ENCODE peak calls at places on chromosomes 13 and 19, in nine cellular contexts. Z is testis, X is uterus, F is thyroid gland, C is right lobe of liver, P is body of pancreas, N is A549, L is tibial nerve, U is K562. M is an unnamed sample.

GRCh38 chr13:110372676-110373075 is 65.6 kb downstream of the COL4A2 start:
- DNase-seq in Z (no peak), X (no peak), F (no peak), C (no peak), P (no peak), N (no peak), L (no peak), U (no peak), M (no peak)

GRCh38 chr19:343941-344624 is 513 bp downstream of the MIER2 start:
- DNase-seq in Z (no peak), X (peak), F (no peak), C (no peak), P (no peak), N (peak), L (no peak), U (peak), M (peak)

GRCh38 chr13:80100636-80101035 is 240.3 kb downstream of the SPRY2 start:
- DNase-seq in Z (no peak), X (no peak), F (no peak), C (no peak), P (no peak), N (no peak), L (no peak), U (no peak), M (no peak)

GRCh38 chr19:30064021-30064699 is 122.1 kb downstream of the URI1 start:
- DNase-seq in Z (peak), X (no peak), F (no peak), C (no peak), P (no peak), N (no peak), L (no peak), U (no peak), M (no peak)

GRCh38 chr13:114067381-114067885 is 65.0 kb downstream of the RASA3 start:
- DNase-seq in Z (no peak), X (no peak), F (no peak), C (no peak), P (no peak), N (no peak), L (no peak), U (no peak), M (no peak)

GRCh38 chr13:32039488-32040013 is 8.0 kb downstream of the FRY start:
- DNase-seq in Z (no peak), X (no peak), F (no peak), C (no peak), P (no peak), N (no peak), L (no peak), U (no peak), M (no peak)

GRCh38 chr19:55113570-55114039 is 3.8 kb downstream of the PPP1R12C start:
- DNase-seq in Z (peak), X (peak), F (peak), C (no peak), P (peak), N (peak), L (peak), U (peak), M (peak)

GRCh38 chr13:72004975-72005374 is 138.0 kb upstream of the DACH1 start:
- DNase-seq in Z (no peak), X (no peak), F (no peak), C (no peak), P (no peak), N (no peak), L (peak), U (no peak), M (no peak)

GRCh38 chr13:74450976-74451375 is 316.8 kb upstream of the KLF12 start:
- DNase-seq in Z (no peak), X (no peak), F (no peak), C (no peak), P (no peak), N (no peak), L (no peak), U (no peak), M (no peak)

GRCh38 chr19:30428856-30429255 is 56.7 kb downstream of the ZNF536 start:
- DNase-seq in Z (no peak), X (no peak), F (no peak), C (no peak), P (no peak), N (no peak), L (no peak), U (no peak), M (no peak)

GRCh38 chr13:101487046-101487830 is 34.8 kb downstream of the ITGBL1 start:
- DNase-seq in Z (no peak), X (no peak), F (no peak), C (no peak), P (no peak), N (no peak), L (no peak), U (no peak), M (no peak)

GRCh38 chr13:20165417-20166257 is 4.8 kb upstream of the GJA3 start:
- DNase-seq in Z (no peak), X (no peak), F (no peak), C (no peak), P (no peak), N (no peak), L (no peak), U (no peak), M (no peak)

GRCh38 chr13:47211106-47211505 is 314.3 kb upstream of the HTR2A start:
- DNase-seq in Z (no peak), X (no peak), F (no peak), C (no peak), P (no peak), N (no peak), L (no peak), U (no peak), M (peak)

GRCh38 chr13:32314968-32315254 is 252 bp downstream of the ZAR1L start:
- DNase-seq in Z (peak), X (no peak), F (peak), C (no peak), P (peak), N (no peak), L (peak), U (peak), M (no peak)

GRCh38 chr13:32362574-32362973 is 47.3 kb downstream of the BRCA2 start:
- DNase-seq in Z (no peak), X (no peak), F (no peak), C (no peak), P (no peak), N (no peak), L (no peak), U (no peak), M (no peak)

GRCh38 chr13:40547545-40548322 is 118.7 kb downstream of the FOXO1 start:
- DNase-seq in Z (no peak), X (no peak), F (no peak), C (no peak), P (no peak), N (no peak), L (no peak), U (no peak), M (no peak)

GRCh38 chr13:27172495-27172842 is 858 bp upstream of the USP12 start:
- DNase-seq in Z (peak), X (no peak), F (no peak), C (no peak), P (peak), N (no peak), L (peak), U (peak), M (no peak)

GRCh38 chr19:17488593-17489391 is 18.5 kb downstream of the SLC27A1 start:
- DNase-seq in Z (peak), X (peak), F (peak), C (peak), P (peak), N (no peak), L (no peak), U (peak), M (no peak)

GRCh38 chr13:53075356-53076041 is 46.9 kb downstream of the OLFM4 start:
- DNase-seq in Z (no peak), X (no peak), F (no peak), C (no peak), P (no peak), N (no peak), L (no peak), U (no peak), M (no peak)

GRCh38 chr19:19021115-19021514 is 12.2 kb downstream of the SUGP2 start:
- DNase-seq in Z (no peak), X (no peak), F (no peak), C (no peak), P (no peak), N (no peak), L (no peak), U (no peak), M (peak)

GRCh38 chr13:31797154-31797775 is 57.9 kb downstream of the RXFP2 start:
- DNase-seq in Z (no peak), X (no peak), F (no peak), C (no peak), P (no peak), N (peak), L (peak), U (peak), M (peak)

GRCh38 chr19:33231511-33231910 is 5.9 kb upstream of the SLC7A10 start:
- DNase-seq in Z (no peak), X (no peak), F (no peak), C (no peak), P (no peak), N (no peak), L (no peak), U (no peak), M (no peak)

GRCh38 chr19:12112238-12112637 is 27.9 kb downstream of the ZNF20 start:
- DNase-seq in Z (no peak), X (no peak), F (no peak), C (no peak), P (no peak), N (no peak), L (no peak), U (no peak), M (no peak)

GRCh38 chr19:3528539-3529211 is 10.3 kb upstream of the TEKTIP1 start:
- DNase-seq in Z (no peak), X (no peak), F (no peak), C (no peak), P (no peak), N (no peak), L (no peak), U (no peak), M (no peak)

GRCh38 chr19:57671124-57671895 is 2.6 kb downstream of the ZSCAN4 start:
- DNase-seq in Z (no peak), X (no peak), F (no peak), C (no peak), P (no peak), N (no peak), L (no peak), U (no peak), M (no peak)

GRCh38 chr19:4557186-4557970 is 2.1 kb downstream of the SEMA6B start:
- DNase-seq in Z (no peak), X (no peak), F (no peak), C (no peak), P (no peak), N (no peak), L (no peak), U (peak), M (no peak)

GRCh38 chr13:79870123-79870522 is 389.2 kb downstream of the NDFIP2 start:
- DNase-seq in Z (no peak), X (no peak), F (no peak), C (no peak), P (no peak), N (no peak), L (no peak), U (no peak), M (no peak)

GRCh38 chr19:58513694-58514563 is 2.1 kb upstream of the SLC27A5 start:
- DNase-seq in Z (peak), X (peak), F (peak), C (peak), P (peak), N (peak), L (peak), U (peak), M (no peak)

GRCh38 chr19:19213822-19214558 is 2.2 kb downstream of the NCAN start:
- DNase-seq in Z (no peak), X (no peak), F (no peak), C (no peak), P (no peak), N (no peak), L (no peak), U (no peak), M (no peak)

GRCh38 chr13:70729369-70729768 is 621.1 kb upstream of the KLHL1 start:
- DNase-seq in Z (no peak), X (no peak), F (no peak), C (no peak), P (no peak), N (no peak), L (no peak), U (no peak), M (no peak)

GRCh38 chr13:46324976-46325375 is 62.1 kb downstream of the RUBCNL start:
- DNase-seq in Z (no peak), X (no peak), F (no peak), C (no peak), P (no peak), N (no peak), L (no peak), U (no peak), M (no peak)

GRCh38 chr19:30269638-30270037 is 102.5 kb upstream of the ZNF536 start:
- DNase-seq in Z (no peak), X (no peak), F (peak), C (no peak), P (no peak), N (no peak), L (no peak), U (no peak), M (no peak)

GRCh38 chr19:39192846-39193245 is 3.9 kb upstream of the NCCRP1 start:
- DNase-seq in Z (no peak), X (no peak), F (no peak), C (no peak), P (no peak), N (no peak), L (no peak), U (no peak), M (no peak)

GRCh38 chr13:38349386-38350113 is at the start of gene UFM1:
- DNase-seq in Z (peak), X (peak), F (peak), C (peak), P (peak), N (peak), L (peak), U (peak), M (peak)
- TF ChIP-seq POLR2A in Z (no peak), X (no peak), F (no peak), C (peak), P (peak), N (peak), L (peak), U (peak), M (peak)

DNA sequence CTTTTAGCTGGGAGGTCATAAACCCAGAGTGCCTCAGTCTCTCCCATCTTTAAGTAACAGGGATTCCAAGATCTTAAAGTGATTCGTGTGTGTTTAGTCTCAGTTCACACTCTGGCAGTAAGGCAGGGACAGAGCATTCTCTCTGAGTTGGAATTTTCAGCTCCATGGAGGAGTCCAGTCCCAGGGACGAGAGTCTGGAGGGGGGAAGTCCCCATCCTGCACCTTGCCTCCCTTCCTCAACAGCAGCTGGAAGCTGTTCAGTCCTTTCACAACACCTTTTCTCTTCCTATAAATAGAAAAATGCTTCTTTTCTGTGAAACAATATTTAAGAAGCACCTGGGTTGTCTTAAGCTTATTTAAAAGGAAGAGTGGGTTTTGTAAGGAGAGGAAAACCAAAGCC is 82.0 kb downstream of the KLF5 start:
- DNase-seq in Z (no peak), X (no peak), F (peak), C (no peak), P (peak), N (no peak), L (no peak), U (no peak), M (no peak)
- TF ChIP-seq POLR2A in Z (no peak), X (no peak), F (no peak), C (no peak), P (no peak), N (no peak), L (no peak), U (no peak), M (no peak)

DNA sequence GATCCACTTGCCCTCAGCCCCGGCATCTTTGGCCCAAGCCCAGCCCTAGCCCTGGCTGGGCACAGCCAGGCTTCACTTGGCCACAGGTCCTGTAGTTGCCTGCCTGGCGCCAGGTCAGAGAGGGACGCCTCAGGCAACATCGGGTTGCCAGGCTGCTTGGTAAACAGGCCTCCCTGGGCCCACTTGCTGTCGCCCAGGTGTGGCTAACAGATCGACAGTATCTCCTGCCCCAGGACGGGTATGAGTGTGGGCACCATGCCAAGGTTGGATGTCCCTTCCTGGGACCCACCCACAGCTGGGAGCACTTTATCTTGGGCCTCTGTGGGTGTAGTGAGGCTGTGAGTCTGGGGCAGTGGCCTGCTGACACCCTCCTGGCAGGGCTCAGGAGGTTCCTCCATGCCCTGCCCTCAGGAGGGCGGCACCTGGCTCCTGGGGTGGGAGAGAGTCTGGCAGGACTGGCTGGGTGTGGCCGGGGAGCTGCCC is 27.9 kb downstream of the CARM1 start:
- DNase-seq in Z (peak), X (no peak), F (peak), C (peak), P (peak), N (no peak), L (no peak), U (no peak), M (no peak)
- TF ChIP-seq POLR2A in Z (no peak), X (no peak), F (no peak), C (no peak), P (no peak), N (no peak), L (no peak), U (no peak), M (no peak)

DNA sequence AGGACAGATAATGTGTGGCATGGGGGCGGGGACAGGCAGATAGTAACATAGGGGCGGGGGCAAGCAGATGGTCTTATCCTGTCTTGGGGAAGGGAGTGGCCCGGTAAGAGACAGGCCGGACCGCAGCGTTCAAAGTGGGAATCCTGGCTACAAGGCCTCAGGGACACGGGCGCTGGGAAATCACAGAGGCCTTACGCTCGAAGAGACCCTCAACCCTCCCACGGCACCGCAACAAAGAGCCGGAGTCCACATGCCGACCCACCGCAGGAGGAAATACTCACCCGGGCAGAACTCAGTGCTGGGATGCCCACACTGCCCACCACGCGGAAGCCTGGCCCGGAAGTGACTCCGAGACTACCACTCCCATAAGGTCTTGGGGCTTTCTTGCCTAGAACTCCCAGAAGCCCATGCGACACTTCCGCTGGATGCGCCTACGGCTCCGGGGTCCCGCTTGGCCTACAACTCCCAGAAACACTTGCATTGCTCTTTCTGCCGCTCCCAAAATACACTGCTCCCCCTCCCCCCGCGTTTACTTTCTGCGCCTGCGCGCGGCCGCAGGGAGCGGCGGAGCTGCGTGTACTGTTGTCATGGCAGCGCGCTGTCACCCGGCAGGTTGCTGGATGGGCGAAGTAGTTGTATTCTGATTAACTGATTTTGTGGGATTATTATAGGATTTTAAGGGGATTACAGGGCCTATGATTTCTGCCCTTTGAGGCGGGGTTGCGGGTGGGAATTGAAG is at the start of gene CTU1:
- DNase-seq in Z (peak), X (peak), F (peak), C (peak), P (peak), N (peak), L (peak), U (peak), M (peak)
- TF ChIP-seq POLR2A in Z (peak), X (peak), F (no peak), C (peak), P (peak), N (peak), L (peak), U (peak), M (peak)

GRCh38 chr13:43293008-43293407 is 269.6 kb downstream of the DNAJC15 start:
- DNase-seq in Z (no peak), X (no peak), F (no peak), C (no peak), P (no peak), N (no peak), L (no peak), U (no peak), M (no peak)
- TF ChIP-seq POLR2A in Z (no peak), X (no peak), F (no peak), C (no peak), P (no peak), N (no peak), L (no peak), U (no peak), M (no peak)

GRCh38 chr19:8505680-8506401 is 3.4 kb upstream of the PRAM1 start:
- DNase-seq in Z (peak), X (peak), F (peak), C (peak), P (peak), N (peak), L (peak), U (peak), M (peak)
- TF ChIP-seq POLR2A in Z (no peak), X (no peak), F (no peak), C (peak), P (peak), N (no peak), L (no peak), U (peak), M (no peak)

GRCh38 chr13:50911051-50911690 is 1.6 kb downstream of the RNASEH2B start:
- DNase-seq in Z (no peak), X (no peak), F (no peak), C (no peak), P (no peak), N (no peak), L (no peak), U (peak), M (no peak)

GRCh38 chr13:50914301-50914700 is 4.7 kb downstream of the RNASEH2B start:
- DNase-seq in Z (no peak), X (no peak), F (no peak), C (no peak), P (no peak), N (no peak), L (no peak), U (no peak), M (no peak)

GRCh38 chr13:50910483-50910805 is 853 bp downstream of the RNASEH2B start:
- DNase-seq in Z (no peak), X (peak), F (no peak), C (peak), P (peak), N (peak), L (peak), U (peak), M (peak)

GRCh38 chr13:50912851-50913250 is 3.3 kb downstream of the RNASEH2B start:
- DNase-seq in Z (no peak), X (no peak), F (no peak), C (no peak), P (no peak), N (no peak), L (no peak), U (no peak), M (no peak)

DNA sequence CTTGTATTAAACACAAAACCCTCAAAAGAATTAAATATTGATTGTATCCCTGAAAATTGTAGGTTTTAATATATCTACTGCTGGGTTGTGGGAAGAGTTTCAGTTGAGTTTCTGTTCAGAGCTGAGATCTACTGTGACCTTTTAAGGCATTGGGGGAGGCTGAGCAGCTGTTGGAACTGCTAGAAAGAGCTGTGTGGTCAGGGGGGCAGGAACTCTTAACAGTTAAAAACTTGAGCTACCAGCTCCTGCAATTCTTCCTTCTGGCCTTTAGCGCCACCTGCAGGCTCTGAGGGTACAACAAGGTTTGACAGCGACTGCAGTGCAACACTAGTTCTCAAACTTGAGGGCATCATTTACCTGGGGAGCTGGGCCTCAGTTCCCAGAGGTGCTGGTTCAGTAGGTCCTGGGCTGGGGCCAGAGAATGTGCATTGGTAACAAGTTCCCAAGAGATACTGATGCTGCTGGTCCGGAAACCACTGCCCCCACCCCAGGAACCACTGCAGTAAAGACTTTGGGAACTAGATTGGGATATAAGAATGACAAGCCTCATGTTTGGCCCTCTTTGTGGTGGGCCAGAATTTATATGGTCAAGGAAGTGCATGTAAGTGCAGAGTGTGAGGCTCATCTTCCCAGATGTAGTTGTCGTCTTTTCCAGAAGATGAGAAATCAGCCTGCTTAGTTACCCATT is 2.5 kb downstream of the RNASEH2B start:
- DNase-seq in Z (peak), X (peak), F (peak), C (peak), P (peak), N (peak), L (peak), U (peak), M (peak)
- TF ChIP-seq POLR2A in Z (no peak), X (no peak), F (no peak), C (no peak), P (no peak), N (no peak), L (no peak), U (no peak), M (no peak)

GRCh38 chr19:38084196-38084595 is 139.8 kb downstream of the DPF1 start:
- DNase-seq in Z (no peak), X (no peak), F (no peak), C (no peak), P (no peak), N (no peak), L (no peak), U (no peak), M (no peak)
- TF ChIP-seq POLR2A in Z (no peak), X (no peak), F (no peak), C (no peak), P (no peak), N (no peak), L (no peak), U (no peak), M (no peak)